ENCODE peak calls at places on chromosome 12, in five cellular contexts. X is HepG2, U is GM12878, C is K562, D is IMR-90. R is an unnamed sample.

GRCh38 chr12:121711925-121712461 is 559 bp upstream of the TMEM120B start:
- DNase-seq in U (no peak), X (peak; percentile 35), D (no peak), C (peak; percentile 75), R (no peak)

GRCh38 chr12:51421266-51421884 is 3.3 kb upstream of the SLC4A8 start:
- DNase-seq in C (peak; percentile 76), D (peak; percentile 72), X (peak; percentile 48), U (no peak), R (peak; percentile 68)

GRCh38 chr12:119758236-119758635 is 90.3 kb downstream of the PRKAB1 start:
- DNase-seq in D (no peak), U (no peak), C (no peak), X (no peak), R (no peak)

GRCh38 chr12:122873540-122873939 is 22.4 kb downstream of the VPS37B start:
- DNase-seq in C (no peak), X (no peak), D (no peak), U (no peak), R (no peak)

GRCh38 chr12:69932154-69932553 is 107.1 kb downstream of the MYRFL start:
- DNase-seq in X (no peak), C (no peak), U (no peak), D (no peak), R (no peak)

GRCh38 chr12:18502422-18502821 is 235.4 kb downstream of the PLCZ1 start:
- DNase-seq in D (no peak), C (no peak), U (no peak), X (peak; percentile 1), R (no peak)

GRCh38 chr12:74328623-74329022 is 209.0 kb upstream of the ATXN7L3B start:
- DNase-seq in D (no peak), X (no peak), U (no peak), C (no peak), R (no peak)

GRCh38 chr12:94163850-94164249 is 15.5 kb downstream of the PLXNC1 start:
- DNase-seq in X (no peak), C (no peak), D (no peak), U (no peak), R (no peak)

GRCh38 chr12:25100738-25101445 is 94.1 kb downstream of the DNAI7 start:
- DNase-seq in X (no peak), C (no peak), U (no peak), D (no peak), R (no peak)

GRCh38 chr12:64521838-64522237 is 69.9 kb downstream of the TBK1 start:
- DNase-seq in U (no peak), X (no peak), C (no peak), D (no peak), R (no peak)

GRCh38 chr12:13228579-13228978 is 32.1 kb downstream of the EMP1 start:
- DNase-seq in C (no peak), X (no peak), U (no peak), D (no peak), R (no peak)

GRCh38 chr12:9851050-9851449 is 18.1 kb downstream of the CLEC2B start:
- DNase-seq in C (no peak), X (no peak), U (no peak), D (no peak), R (no peak)

DNA sequence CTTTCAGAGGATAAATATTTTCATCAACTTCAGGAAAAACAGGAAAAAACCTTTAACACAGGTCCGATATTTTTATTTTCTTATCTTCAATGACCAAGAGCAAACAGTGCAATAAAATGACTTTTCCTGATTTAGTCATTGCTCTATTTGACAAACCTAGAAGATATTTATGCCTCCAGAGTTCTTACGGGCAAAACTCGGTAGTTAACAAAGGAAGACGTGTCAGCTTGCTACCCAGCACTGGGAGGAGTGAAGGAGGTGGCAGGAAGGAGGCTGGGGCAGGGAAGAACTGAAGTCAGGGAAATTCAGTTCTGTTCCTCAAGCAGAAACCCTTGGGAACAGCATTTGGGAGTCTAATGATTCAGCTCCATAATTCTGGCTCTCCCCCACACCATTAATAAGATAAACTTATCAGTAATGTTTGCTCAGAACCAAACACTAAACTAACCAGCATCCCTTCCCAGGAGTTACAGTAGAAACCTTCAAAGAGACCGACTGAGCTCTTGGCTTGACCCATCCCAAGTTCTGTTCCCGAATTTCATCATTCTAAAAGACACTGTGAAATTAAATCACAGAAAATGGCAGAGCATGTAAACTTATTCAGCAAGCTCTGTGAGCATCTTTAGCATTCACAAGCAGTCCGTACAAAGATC is 163.3 kb downstream of the APAF1 start:
- DNase-seq in X (no peak), U (no peak), C (no peak), D (no peak), R (no peak)
- TF ChIP-seq MXI1 in X (no peak), U (no peak), C (no peak), D (no peak), R (no peak)

GRCh38 chr12:106642991-106643390 is 60.2 kb downstream of the RFX4 start:
- DNase-seq in C (no peak), X (no peak), D (no peak), U (no peak), R (no peak)

GRCh38 chr12:106645465-106646330 is 62.9 kb downstream of the RFX4 start:
- DNase-seq in C (no peak), D (no peak), X (no peak), U (no peak), R (no peak)

GRCh38 chr12:106646472-106646871 is 63.7 kb downstream of the RFX4 start:
- DNase-seq in D (no peak), C (no peak), U (no peak), X (no peak), R (no peak)

GRCh38 chr12:106644335-106645073 is 61.7 kb downstream of the RFX4 start:
- DNase-seq in X (no peak), U (no peak), C (no peak), D (no peak), R (no peak)

GRCh38 chr12:106645074-106645421 is 62.2 kb downstream of the RFX4 start:
- DNase-seq in D (no peak), C (no peak), U (no peak), X (peak; percentile 93), R (no peak)
- TF ChIP-seq MXI1 in D (no peak), C (no peak), U (no peak), X (no peak), R (no peak)

DNA sequence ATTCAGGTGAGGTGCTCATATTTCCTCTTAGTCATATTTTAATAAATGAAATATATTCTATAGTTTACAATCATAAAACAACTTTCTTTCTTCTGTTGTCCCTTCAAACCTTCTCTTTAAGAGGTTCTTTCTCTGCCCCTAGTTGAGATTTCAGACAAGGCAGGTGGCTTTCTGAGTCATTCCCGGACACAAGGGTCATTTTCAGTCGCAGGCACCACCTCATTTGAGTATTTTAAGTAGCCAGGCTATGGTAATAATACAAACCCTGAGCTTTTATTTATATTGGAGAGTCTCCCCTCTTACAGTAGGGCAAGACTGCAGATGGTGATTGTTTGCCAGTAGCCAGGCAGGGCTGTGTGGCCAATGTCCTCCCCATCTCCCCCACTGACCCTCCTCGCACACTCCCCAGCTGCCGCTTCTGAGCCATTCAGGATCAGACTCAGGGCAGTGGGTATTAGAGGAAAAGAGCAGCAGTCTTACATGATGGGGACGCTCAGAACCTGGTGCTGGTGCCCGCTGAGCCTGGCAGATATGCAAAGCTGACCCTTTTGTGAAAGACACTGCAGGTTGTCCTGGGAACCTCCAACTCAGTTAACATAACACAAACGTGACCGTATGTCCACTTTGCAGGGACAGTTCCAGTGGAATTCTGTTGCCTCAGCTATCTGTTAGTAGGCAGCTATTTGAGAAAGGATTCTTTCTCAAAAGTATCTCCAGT is 101.1 kb upstream of the BCL2L14 start:
- DNase-seq in U (peak; percentile 47), C (no peak), X (no peak), D (no peak), R (no peak)
- TF ChIP-seq MXI1 in U (no peak), C (no peak), X (no peak), D (no peak), R (no peak)

GRCh38 chr12:57528176-57528575 is 5.6 kb downstream of the MBD6 start:
- DNase-seq in U (no peak), C (no peak), D (no peak), X (no peak), R (no peak)

GRCh38 chr12:57530396-57531142 is 7.9 kb downstream of the MBD6 start:
- DNase-seq in C (no peak), U (no peak), X (no peak), D (no peak), R (no peak)

GRCh38 chr12:57531836-57532235 is 9.2 kb downstream of the MBD6 start:
- DNase-seq in D (no peak), X (no peak), C (no peak), U (no peak), R (no peak)

GRCh38 chr12:57528831-57529555 is 6.4 kb downstream of the MBD6 start:
- DNase-seq in U (no peak), D (no peak), X (no peak), C (no peak), R (no peak)

DNA sequence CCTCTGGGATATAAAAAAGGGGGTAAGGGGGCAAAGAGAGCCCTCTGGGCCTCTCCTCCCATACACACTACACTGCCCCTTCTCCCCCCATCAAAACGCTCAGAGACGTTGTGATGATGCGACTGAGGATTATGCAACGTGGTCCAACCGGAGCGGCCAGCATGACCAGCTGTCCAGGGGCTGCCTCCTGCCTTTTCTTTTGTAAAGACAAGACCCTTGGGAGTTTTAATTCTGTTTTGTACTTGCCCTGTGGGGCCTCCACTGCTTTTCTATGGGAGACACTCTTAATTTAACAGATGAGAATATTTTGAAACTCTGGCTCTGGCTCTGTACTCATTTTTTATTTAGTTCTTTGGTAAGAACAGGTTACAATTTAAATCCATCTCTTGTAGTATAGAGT is 7.2 kb downstream of the MBD6 start:
- DNase-seq in U (no peak), C (no peak), D (no peak), X (no peak), R (no peak)
- TF ChIP-seq MXI1 in U (no peak), C (no peak), D (no peak), X (no peak), R (no peak)

GRCh38 chr12:98002887-98003493 is 512.4 kb upstream of the TMPO start:
- DNase-seq in C (peak; percentile 13), D (peak; percentile 1), U (no peak), X (peak; percentile 36), R (peak; percentile 42)
- TF ChIP-seq MXI1 in C (no peak), D (no peak), U (no peak), X (no peak), R (no peak)

DNA sequence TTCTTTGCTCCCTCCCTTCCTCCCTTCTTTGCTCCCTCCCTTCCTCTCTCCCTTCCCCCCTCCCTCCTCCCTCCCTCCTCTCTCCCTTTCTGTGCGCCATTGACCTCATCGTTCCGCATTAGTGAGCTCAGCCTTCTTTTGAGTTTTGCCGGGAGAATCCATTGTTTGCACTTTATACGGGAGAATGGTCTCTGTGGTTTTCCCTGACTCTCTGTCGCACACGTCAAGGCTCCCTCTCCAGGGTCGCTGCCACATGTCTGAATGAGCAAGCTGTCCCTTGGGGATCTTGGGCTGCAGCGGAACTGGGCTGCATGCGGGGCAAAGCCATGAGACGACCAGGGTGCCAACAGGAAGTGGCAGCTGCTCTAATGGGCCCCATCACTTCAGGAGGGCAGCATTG is 118.5 kb downstream of the GLT1D1 start:
- DNase-seq in D (no peak), X (no peak), U (no peak), C (no peak), R (no peak)
- TF ChIP-seq MXI1 in D (no peak), X (no peak), U (no peak), C (no peak), R (no peak)